ENCODE peak calls at places on chromosomes 12 and 14, in eight cellular contexts. E is adipocyte, W is GM23248, P is Caco-2, B is astrocyte of the spinal cord, U is fibroblast of the aortic adventitia, Z is IMR-90, R is astrocyte of the cerebellum. V is an unnamed sample.

GRCh38 chr14:84527706-84528105 is 1002.2 kb upstream of the FLRT2 start:
- DNase-seq in Z (no peak), B (no peak), W (no peak), P (no peak), E (no peak), U (no peak), R (no peak), V (no peak)

GRCh38 chr12:9808531-9808930 is 18.8 kb upstream of the KLRF1 start:
- DNase-seq in R (no peak), U (no peak), Z (no peak), P (no peak), B (no peak), W (no peak), E (no peak), V (peak; percentile 32)

GRCh38 chr12:70383484-70383883 is 17.4 kb downstream of the KCNMB4 start:
- DNase-seq in R (no peak), E (peak; percentile 44), U (peak; percentile 19), P (no peak), W (no peak), Z (peak; percentile 2), B (no peak), V (no peak)

GRCh38 chr12:77324763-77325468 is 259.5 kb upstream of the E2F7 start:
- DNase-seq in R (no peak), Z (peak; percentile 61), W (peak; percentile 91), E (peak; percentile 95), P (peak; percentile 78), B (peak; percentile 74), U (peak; percentile 68), V (peak; percentile 83)

GRCh38 chr14:69237142-69237541 is 22.8 kb upstream of the GALNT16 start:
- DNase-seq in R (no peak), P (no peak), B (no peak), E (no peak), W (no peak), Z (no peak), U (no peak), V (no peak)

GRCh38 chr12:123059501-123059900 is 79.0 kb downstream of the ARL6IP4 start:
- DNase-seq in B (no peak), P (no peak), R (no peak), W (no peak), Z (no peak), U (no peak), E (peak; percentile 4), V (no peak)

GRCh38 chr14:47917344-47917954 is 242.0 kb upstream of the MDGA2 start:
- DNase-seq in B (peak; percentile 35), Z (peak; percentile 13), E (peak; percentile 25), R (peak; percentile 1), W (peak; percentile 32), P (peak; percentile 50), U (peak; percentile 2), V (peak; percentile 25)

GRCh38 chr14:101113835-101114725 is 210.6 kb upstream of the RTL1 start:
- DNase-seq in B (no peak), R (no peak), U (peak; percentile 9), P (no peak), E (no peak), Z (no peak), W (no peak), V (no peak)

GRCh38 chr12:76586764-76587395 is 27.3 kb upstream of the OSBPL8 start:
- DNase-seq in Z (peak; percentile 67), P (peak; percentile 33), B (peak; percentile 66), U (peak; percentile 80), E (peak; percentile 85), W (peak; percentile 76), R (peak; percentile 43), V (peak; percentile 67)

GRCh38 chr14:103382375-103382774 is 2.8 kb upstream of the MARK3 start:
- DNase-seq in R (no peak), E (peak; percentile 59), U (peak; percentile 71), P (no peak), Z (peak; percentile 71), W (peak; percentile 88), B (no peak), V (peak; percentile 91)

GRCh38 chr12:121581681-121582439 is 1.0 kb upstream of the KDM2B start:
- DNase-seq in P (no peak), R (no peak), U (peak; percentile 71), E (peak; percentile 83), W (peak; percentile 87), B (peak; percentile 36), Z (peak; percentile 50), V (no peak)

DNA sequence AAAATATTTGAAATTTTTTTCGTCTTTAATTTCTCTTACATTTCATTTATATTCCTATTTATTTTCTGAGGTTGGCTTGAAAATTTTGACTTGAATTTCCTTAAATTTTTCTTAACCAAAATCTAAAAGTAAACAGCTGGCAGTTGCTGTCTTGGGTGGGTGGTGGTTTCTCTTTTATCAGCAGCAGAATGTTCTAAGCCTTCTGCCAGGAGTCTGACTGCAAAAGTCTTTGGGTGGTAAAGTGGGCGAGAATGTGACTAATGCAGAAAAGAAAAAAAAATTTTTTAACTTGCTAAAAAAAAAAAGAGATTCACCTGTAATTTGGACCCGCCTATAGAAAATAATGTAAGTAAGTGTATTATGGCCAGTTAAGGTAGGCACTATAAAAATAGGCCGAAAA is 2.5 kb downstream of the FGFR1OP2 start:
- DNase-seq in Z (peak; percentile 15), B (peak; percentile 8), E (peak; percentile 36), R (no peak), W (peak; percentile 73), U (peak; percentile 42), P (no peak), V (no peak)
- H3K4me3 ChIP-seq in Z (no peak overlapping the region), B (no peak overlapping the region), E (peak overlapping the region; percentile 100), R (no peak overlapping the region), W (peak overlapping the region; percentile 100), U (peak overlapping the region; percentile 11), P (no peak overlapping the region), V (no peak overlapping the region)

DNA sequence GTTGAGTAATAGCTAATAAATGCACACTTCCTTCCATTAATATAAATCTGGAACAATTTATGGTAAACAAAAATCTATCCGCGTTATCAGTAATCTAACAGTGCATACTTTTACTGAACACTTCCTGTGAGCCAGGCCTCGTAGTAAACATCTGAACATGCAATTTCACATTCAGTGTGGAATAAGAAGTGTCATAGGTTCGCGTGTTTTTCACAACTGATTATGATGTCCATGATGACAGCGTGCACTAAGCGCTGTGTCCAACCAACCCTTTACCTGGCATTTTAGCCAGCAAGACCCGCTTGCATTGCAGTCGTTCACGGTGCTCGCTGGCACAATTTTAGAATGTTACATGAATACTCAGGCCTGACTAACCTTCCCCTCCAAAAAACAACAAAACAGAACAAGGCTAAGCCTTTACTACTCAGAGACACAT is 2.1 kb downstream of the PNMA1 start:
- DNase-seq in R (no peak), Z (peak; percentile 27), W (peak; percentile 46), B (no peak), U (peak; percentile 24), E (peak; percentile 27), P (no peak), V (no peak)
- H3K4me3 ChIP-seq in R (peak overlapping the region; percentile 81), Z (peak overlapping the region; percentile 72), W (peak overlapping the region; percentile 98), B (peak overlapping the region; percentile 79), U (peak overlapping the region; percentile 89), E (peak overlapping the region; percentile 90), P (peak overlapping the region; percentile 94), V (peak overlapping the region; percentile 75)

GRCh38 chr14:31420319-31421081 is at the start of gene HEATR5A:
- DNase-seq in U (peak; percentile 93), R (peak; percentile 90), W (peak; percentile 99), B (peak; percentile 97), Z (peak; percentile 94), P (peak; percentile 98), E (peak; percentile 98), V (peak; percentile 96)
- H3K4me3 ChIP-seq in U (peak within 1 kb of the TSS; percentile 98), R (peak within 1 kb of the TSS; percentile 98), W (peak within 1 kb of the TSS; percentile 95), B (peak within 1 kb of the TSS; percentile 93), Z (peak within 1 kb of the TSS; percentile 94), P (peak within 1 kb of the TSS; percentile 79), E (peak within 1 kb of the TSS; percentile 100), V (peak within 1 kb of the TSS; percentile 85)

GRCh38 chr12:132410849-132411248 is 79.1 kb upstream of the FBRSL1 start:
- DNase-seq in B (no peak), W (no peak), P (no peak), E (no peak), U (no peak), R (no peak), Z (no peak), V (no peak)
- H3K4me3 ChIP-seq in B (no peak overlapping the region), W (no peak overlapping the region), P (no peak overlapping the region), E (no peak overlapping the region), U (no peak overlapping the region), R (no peak overlapping the region), Z (no peak overlapping the region), V (no peak overlapping the region)